ENCODE peak calls at places on chromosomes 6 and 20, in six cellular contexts. G, R, L, W, C and K are unnamed samples.

GRCh38 chr6:19535351-19535750 is 301.8 kb upstream of the ID4 start:
- DNase-seq in G (no peak), R (no peak), L (no peak), W (no peak), C (no peak), K (no peak)

GRCh38 chr6:149484733-149485700 is at the start of gene ZC3H12D:
- DNase-seq in G (peak), R (peak), L (no peak), W (no peak), C (no peak), K (peak)

GRCh38 chr6:99241905-99242534 is 107.5 kb downstream of the FAXC start:
- DNase-seq in G (peak), R (peak), L (no peak), W (no peak), C (peak), K (peak)

GRCh38 chr6:8074213-8074612 is 10.0 kb upstream of the BLOC1S5 start:
- DNase-seq in G (peak), R (no peak), L (no peak), W (no peak), C (no peak), K (peak)

GRCh38 chr6:88585081-88585692 is 378.2 kb downstream of the RNGTT start:
- DNase-seq in G (no peak), R (no peak), L (no peak), W (no peak), C (no peak), K (no peak)

GRCh38 chr6:132461958-132462357 is 51.0 kb downstream of the STX7 start:
- DNase-seq in G (no peak), R (no peak), L (no peak), W (no peak), C (no peak), K (no peak)

GRCh38 chr6:2896741-2897140 is 6.4 kb downstream of the SERPINB9 start:
- DNase-seq in G (no peak), R (no peak), L (no peak), W (no peak), C (no peak), K (no peak)

GRCh38 chr20:41418031-41418430 is 51.4 kb upstream of the EMILIN3 start:
- DNase-seq in G (no peak), R (no peak), L (no peak), W (no peak), C (no peak), K (no peak)

GRCh38 chr6:108589244-108589730 is 28.6 kb downstream of the FOXO3 start:
- DNase-seq in G (peak), R (peak), L (peak), W (peak), C (peak), K (peak)

GRCh38 chr20:16066571-16066970 is 506.7 kb downstream of the KIF16B start:
- DNase-seq in G (no peak), R (no peak), L (no peak), W (no peak), C (no peak), K (no peak)

GRCh38 chr20:64151634-64152530 is 12.4 kb upstream of the MYT1 start:
- DNase-seq in G (peak), R (no peak), L (no peak), W (no peak), C (peak), K (no peak)

GRCh38 chr6:150091466-150091865 is 22.5 kb upstream of the ULBP3 start:
- DNase-seq in G (no peak), R (no peak), L (no peak), W (no peak), C (no peak), K (no peak)

GRCh38 chr6:129644567-129645015 is 65.4 kb downstream of the ARHGAP18 start:
- DNase-seq in G (peak), R (no peak), L (no peak), W (no peak), C (peak), K (peak)

GRCh38 chr6:137950581-137950980 is 83.5 kb downstream of the TNFAIP3 start:
- DNase-seq in G (no peak), R (no peak), L (no peak), W (no peak), C (no peak), K (no peak)

GRCh38 chr6:137952247-137952646 is 85.2 kb downstream of the TNFAIP3 start:
- DNase-seq in G (no peak), R (no peak), L (no peak), W (no peak), C (no peak), K (no peak)

GRCh38 chr6:137954253-137954652 is 87.2 kb downstream of the TNFAIP3 start:
- DNase-seq in G (no peak), R (no peak), L (no peak), W (no peak), C (no peak), K (no peak)

GRCh38 chr6:137949686-137950390 is 82.8 kb downstream of the TNFAIP3 start:
- DNase-seq in G (no peak), R (no peak), L (no peak), W (no peak), C (no peak), K (no peak)

GRCh38 chr6:137951064-137951597 is 84.1 kb downstream of the TNFAIP3 start:
- DNase-seq in G (no peak), R (no peak), L (no peak), W (no peak), C (no peak), K (no peak)
- H3K4me3 ChIP-seq in G (no peak), R (no peak), L (no peak), W (no peak), C (no peak), K (no peak)

GRCh38 chr6:134517145-134517658 is 199.3 kb upstream of the SGK1 start:
- DNase-seq in G (peak), R (peak), L (peak), W (peak), C (peak), K (peak)
- H3K4me3 ChIP-seq in G (no peak), R (no peak), L (no peak), W (no peak), C (no peak), K (peak)

DNA sequence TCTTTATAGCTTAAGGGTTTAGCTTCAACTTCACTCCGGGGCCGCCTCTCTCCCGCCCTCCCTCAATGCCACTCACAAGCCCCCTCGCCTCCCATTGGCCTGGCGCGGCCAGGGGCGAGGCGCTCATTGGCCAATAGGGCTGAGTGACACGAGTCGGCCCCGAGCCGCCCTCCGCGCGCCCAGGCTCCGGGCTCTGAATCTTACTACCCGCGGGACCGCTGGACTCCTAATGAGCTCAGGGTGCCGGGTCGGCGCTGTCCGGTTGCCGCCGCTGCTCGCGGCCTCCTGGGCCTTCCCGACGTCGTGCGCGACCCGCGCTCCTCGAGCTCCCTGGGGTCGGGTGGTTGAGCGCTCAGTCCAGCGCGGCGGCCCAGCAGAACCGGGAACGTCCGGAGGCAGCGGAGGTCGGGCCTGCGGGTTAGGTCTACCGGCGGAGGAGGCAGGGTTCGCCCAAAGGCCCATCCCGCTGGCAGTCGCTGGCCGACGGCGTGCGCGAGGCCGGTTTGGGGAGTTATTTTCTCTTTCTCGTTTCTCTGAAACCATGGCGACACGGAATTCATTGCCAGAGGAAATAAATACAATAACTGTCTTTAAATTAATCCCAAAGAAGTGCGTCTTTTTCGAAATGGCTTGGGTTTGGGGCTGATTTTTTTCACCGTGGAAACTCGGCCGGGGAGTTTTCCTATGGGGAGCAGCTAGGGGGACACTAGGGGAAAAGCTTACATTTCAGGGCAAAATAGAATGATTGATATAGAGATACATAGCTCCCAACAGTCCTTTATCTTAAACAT is at the start of gene SIM1:
- DNase-seq in G (peak), R (no peak), L (peak), W (peak), C (peak), K (peak)
- H3K4me3 ChIP-seq in G (peak), R (no peak), L (no peak), W (peak), C (peak), K (peak)

GRCh38 chr20:56989516-56989915 is 276.9 kb downstream of the BMP7 start:
- DNase-seq in G (no peak), R (no peak), L (no peak), W (no peak), C (no peak), K (no peak)

GRCh38 chr20:56988446-56988845 is 278.0 kb downstream of the BMP7 start:
- DNase-seq in G (no peak), R (no peak), L (no peak), W (no peak), C (no peak), K (no peak)

GRCh38 chr20:56986476-56986875 is 280.0 kb downstream of the BMP7 start:
- DNase-seq in G (no peak), R (no peak), L (no peak), W (no peak), C (no peak), K (no peak)

GRCh38 chr20:56986931-56987720 is 279.3 kb downstream of the BMP7 start:
- DNase-seq in G (no peak), R (no peak), L (no peak), W (no peak), C (no peak), K (no peak)

DNA sequence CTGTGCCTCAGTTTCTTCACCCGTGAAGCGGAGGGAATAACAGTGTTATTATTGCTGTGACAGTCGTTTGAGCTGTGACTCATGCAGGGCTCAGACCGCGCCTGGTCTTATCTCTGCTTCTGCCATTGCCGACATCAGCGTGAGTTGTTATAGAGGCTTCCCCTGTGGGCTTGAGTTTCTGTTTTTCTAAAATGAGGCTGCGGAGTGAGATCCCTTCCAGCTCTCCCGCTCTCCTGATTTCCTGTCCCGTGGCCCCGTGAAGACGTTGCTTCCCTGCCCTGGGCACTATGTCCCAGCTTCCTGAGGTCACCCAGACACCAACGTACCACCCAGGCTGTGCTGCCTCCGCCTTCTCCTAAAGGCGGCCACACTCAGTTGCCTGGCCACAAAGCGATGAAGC is 278.4 kb downstream of the BMP7 start:
- DNase-seq in G (no peak), R (no peak), L (no peak), W (no peak), C (no peak), K (no peak)
- H3K4me3 ChIP-seq in G (no peak), R (no peak), L (no peak), W (no peak), C (no peak), K (no peak)

DNA sequence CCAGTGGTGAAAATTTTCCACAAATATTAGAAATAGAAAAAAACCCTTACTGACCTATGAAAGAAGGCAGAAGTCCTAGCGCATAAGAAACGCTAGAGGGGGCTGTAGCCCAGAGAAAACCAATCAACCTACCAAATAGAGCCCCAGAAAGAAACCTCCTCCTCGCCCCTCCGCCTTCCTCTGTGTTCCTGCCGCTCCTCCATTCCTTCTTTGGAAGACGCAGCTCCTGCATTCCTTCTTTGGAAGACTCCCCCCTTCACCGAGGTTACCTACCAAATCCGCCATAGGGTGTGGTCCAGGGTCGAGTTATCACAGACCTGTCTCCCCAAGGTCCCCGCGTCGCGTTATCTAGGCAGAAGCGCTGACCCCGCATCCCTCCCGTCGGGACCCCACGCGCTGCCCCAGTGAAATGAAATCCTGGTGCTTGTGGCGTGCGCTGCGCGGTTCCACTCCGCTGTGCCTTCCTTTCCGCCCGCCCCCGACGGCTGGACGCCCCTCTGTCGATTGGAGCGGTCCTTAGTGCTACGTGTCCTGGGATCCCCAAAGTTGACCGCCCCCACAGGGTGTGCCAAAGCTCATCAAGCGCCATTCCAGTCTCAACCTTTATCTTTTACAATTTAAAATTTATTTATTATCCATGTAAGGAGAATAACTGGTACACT is 12.9 kb downstream of the RPP21 start:
- DNase-seq in G (peak), R (peak), L (peak), W (peak), C (peak), K (peak)
- H3K4me3 ChIP-seq in G (peak), R (peak), L (no peak), W (peak), C (peak), K (peak)

GRCh38 chr6:24692851-24693592 is 25.9 kb downstream of the C6orf62 start:
- DNase-seq in G (no peak), R (no peak), L (no peak), W (no peak), C (no peak), K (no peak)
- H3K4me3 ChIP-seq in G (no peak), R (no peak), L (no peak), W (no peak), C (no peak), K (no peak)

GRCh38 chr6:169251371-169251802 is 2.3 kb downstream of the THBS2 start:
- DNase-seq in G (no peak), R (peak), L (no peak), W (no peak), C (no peak), K (no peak)
- H3K4me3 ChIP-seq in G (peak), R (no peak), L (no peak), W (no peak), C (no peak), K (peak)